ENCODE peak calls at places on chromosomes 4 and X, in five cellular contexts. G is lower leg skin, A is hepatocyte, H is OCI-LY7, Y is AG09319. E is an unnamed sample.

GRCh38 chr4:185421366-185422124 is 4.2 kb downstream of the UFSP2 start:
- DNase-seq in G (no peak), H (no peak), A (no peak), Y (peak; percentile 3), E (no peak)

GRCh38 chrX:15382809-15383208 is 1.4 kb downstream of the VEGFD start:
- DNase-seq in G (no peak), Y (no peak), A (no peak), H (no peak), E (no peak)

GRCh38 chr4:20151436-20151835 is 100.3 kb upstream of the SLIT2 start:
- DNase-seq in G (no peak), Y (no peak), A (no peak), H (no peak), E (no peak)

GRCh38 chrX:143601809-143602208 is 34.1 kb downstream of the SLITRK4 start:
- DNase-seq in H (no peak), Y (no peak), A (no peak), G (no peak), E (no peak)

GRCh38 chr4:118033148-118034060 is 882 bp upstream of the NDST3 start:
- DNase-seq in Y (no peak), G (no peak), A (peak; percentile 67), H (no peak), E (peak; percentile 22)

GRCh38 chrX:44428989-44429627 is 85.6 kb upstream of the EFHC2 start:
- DNase-seq in H (no peak), A (peak; percentile 47), Y (no peak), G (no peak), E (no peak)

GRCh38 chrX:129665916-129666644 is 11.3 kb upstream of the APLN start:
- DNase-seq in G (no peak), H (no peak), Y (no peak), A (no peak), E (no peak)

GRCh38 chrX:132118361-132118760 is 9.5 kb downstream of the FRMD7 start:
- DNase-seq in Y (no peak), G (no peak), H (no peak), A (no peak), E (no peak)

GRCh38 chr4:169885893-169886292 is 128.1 kb upstream of the HPF1 start:
- DNase-seq in G (no peak), A (no peak), Y (no peak), H (no peak), E (no peak)
- TF ChIP-seq CTCF in G (no peak), A (no peak), Y (no peak), H (no peak), E (no peak)

DNA sequence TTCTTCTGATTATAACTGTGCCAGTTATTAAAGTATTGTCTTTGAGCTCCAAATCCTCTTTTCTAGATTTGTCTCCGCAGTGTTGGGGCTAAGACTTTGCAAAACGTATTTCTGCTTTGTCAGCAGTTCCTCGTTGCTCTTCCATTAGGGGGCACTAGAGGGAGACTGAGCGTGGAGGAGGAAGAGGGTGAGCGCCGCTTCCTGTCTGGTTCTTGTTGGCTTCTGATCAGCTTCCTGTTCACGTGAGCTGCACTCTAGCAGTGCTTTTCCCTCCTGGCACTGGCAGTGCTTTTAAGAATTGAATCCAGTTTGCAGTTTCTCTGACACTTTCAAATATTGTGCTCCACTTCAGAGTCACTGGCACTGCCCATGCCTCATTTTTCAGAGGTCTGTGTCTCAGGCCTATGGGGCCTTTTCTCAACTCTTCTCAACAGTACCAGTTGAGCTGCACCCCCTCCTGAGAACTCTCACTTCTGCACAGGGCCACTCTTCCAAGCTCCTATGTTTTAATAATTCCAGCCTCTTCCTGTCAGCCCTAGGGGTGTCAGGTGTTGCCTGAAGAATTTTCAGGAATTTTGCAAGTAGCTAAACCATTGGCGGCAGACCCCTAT is 54.4 kb upstream of the LCORL start:
- DNase-seq in G (no peak), A (peak; percentile 7), H (peak; percentile 78), Y (no peak), E (no peak)
- TF ChIP-seq CTCF in G (no peak), A (peak; percentile 8), H (peak; percentile 84), Y (peak; percentile 0), E (peak; percentile 35)

DNA sequence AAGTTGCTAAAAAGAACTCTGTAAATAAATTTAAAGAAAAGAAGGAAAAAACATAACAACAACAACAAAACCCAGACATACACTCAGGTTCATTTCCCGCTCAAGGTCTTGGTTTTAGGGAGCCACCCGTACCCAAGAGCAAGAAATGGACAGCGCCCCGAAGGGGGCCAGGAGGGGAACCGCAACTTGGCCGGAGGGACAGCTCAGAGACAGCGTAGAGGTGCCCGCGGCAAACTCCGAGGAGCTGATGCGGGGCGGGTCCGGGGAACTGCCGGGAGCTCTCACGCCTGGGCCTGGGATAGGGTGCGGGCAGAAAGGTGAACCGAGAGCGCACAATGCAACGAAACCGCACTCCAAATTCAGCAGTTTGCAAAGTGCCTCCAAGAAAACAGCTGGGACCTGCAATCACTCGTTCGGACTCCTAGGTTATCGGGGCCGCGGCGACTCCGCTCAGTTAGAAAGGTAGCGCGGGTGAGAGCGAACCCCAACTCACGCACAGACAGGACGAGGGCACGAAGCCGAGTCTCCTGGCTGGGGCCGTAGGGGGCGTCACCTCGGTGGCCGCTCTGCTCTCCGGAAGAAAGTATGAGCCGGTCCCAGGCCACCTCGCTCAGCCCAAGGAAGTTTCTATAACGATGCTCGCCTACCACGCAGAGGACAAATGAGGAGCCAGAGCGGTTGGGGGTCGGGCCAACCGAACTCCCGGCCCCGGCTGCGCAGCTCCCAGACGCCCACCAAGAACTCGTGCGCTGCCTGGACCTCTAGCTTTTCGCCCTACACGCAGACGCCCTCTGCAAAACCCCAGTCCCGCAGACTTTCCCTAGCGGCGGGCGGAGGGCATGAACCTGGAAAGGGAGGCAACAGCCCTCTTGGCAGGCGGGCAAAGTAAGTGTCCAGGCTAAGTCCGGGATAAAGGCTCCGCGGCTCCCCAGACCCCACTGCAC is 1.4 kb downstream of the NDNF start:
- DNase-seq in H (no peak), G (no peak), A (peak; percentile 66), Y (no peak), E (no peak)
- TF ChIP-seq CTCF in H (no peak), G (no peak), A (peak; percentile 37), Y (peak; percentile 31), E (no peak)

GRCh38 chrX:13808293-13808692 is 8.6 kb downstream of the GPM6B start:
- DNase-seq in A (no peak), H (no peak), Y (no peak), G (no peak), E (no peak)

GRCh38 chrX:13808865-13809264 is 8.0 kb downstream of the GPM6B start:
- DNase-seq in A (no peak), Y (no peak), H (no peak), G (no peak), E (no peak)

GRCh38 chrX:13803116-13803515 is 13.8 kb downstream of the GPM6B start:
- DNase-seq in H (no peak), Y (no peak), A (no peak), G (no peak), E (no peak)

GRCh38 chrX:13805241-13805640 is 11.7 kb downstream of the GPM6B start:
- DNase-seq in Y (no peak), A (no peak), G (no peak), H (peak; percentile 13), E (peak; percentile 14)
- TF ChIP-seq CTCF in Y (no peak), A (no peak), G (no peak), H (peak; percentile 35), E (no peak)

GRCh38 chr4:77023920-77024319 is 51.9 kb downstream of the CCNI start:
- DNase-seq in H (no peak), A (peak; percentile 32), G (no peak), Y (no peak), E (no peak)
- TF ChIP-seq CTCF in H (no peak), A (no peak), G (no peak), Y (no peak), E (no peak)

GRCh38 chr4:28686618-28687017 is 1826.0 kb downstream of the STIM2 start:
- DNase-seq in A (peak; percentile 60), H (peak; percentile 24), Y (no peak), G (no peak), E (peak; percentile 11)
- TF ChIP-seq CTCF in A (peak; percentile 43), H (peak; percentile 68), Y (peak; percentile 15), G (no peak), E (peak; percentile 66)

DNA sequence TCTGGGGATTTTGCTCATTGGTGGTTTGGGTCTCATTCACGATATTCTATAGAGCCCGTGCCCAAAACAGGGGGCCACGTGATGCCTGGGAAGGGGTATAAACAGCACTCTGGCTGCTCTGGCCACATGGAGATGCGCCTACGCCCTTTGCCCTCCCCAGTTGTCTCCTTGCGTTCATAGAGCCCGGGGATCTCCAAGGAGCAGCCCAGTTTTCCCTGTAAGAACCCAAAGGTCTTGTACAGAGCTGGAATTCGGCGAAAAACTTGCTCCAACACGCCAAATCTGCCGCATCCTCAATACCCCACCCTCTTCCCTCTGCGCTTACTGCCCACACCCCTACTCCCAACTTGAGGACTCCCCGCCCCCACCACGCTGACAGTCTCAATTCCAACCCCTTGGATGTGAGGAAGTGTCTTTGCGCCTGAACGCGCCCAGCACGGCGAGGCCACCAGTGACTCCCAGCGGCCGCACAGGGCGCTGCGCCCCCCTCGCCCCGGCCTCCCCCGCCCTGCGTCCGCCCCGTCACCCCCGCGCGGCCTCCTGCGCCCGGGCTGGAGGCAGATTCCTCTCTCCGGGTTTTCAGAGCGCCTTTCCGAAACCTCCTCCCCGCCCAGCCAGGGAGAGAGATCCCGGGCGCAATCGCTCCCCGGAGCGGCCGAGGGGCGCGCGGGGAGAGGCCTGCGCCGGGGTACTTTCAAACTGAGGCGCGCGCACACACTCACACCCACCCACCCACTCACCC is at the start of gene NHS:
- DNase-seq in A (peak; percentile 83), H (no peak), G (peak; percentile 40), Y (peak; percentile 35), E (peak; percentile 29)
- TF ChIP-seq CTCF in A (peak; percentile 46), H (no peak), G (no peak), Y (peak; percentile 41), E (no peak)

DNA sequence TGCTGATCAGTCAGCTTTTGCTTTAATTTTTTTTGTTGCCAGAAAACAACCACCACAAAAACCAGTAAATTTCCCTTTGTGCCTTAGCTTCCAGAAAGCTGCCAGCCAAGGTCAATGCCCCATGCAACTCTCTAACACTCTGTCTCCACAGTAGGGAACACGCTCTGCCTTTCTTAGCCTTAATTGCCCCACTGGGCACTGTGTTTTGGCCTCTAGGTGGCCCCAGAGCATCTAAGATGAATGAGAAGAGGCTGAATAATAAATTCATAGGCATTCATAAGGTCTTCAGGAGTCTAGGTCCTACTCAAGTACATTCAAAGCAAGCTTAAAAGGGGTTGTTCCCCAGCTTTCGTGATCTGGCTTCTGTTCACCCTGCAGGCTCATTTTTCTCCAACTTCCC is 57.7 kb upstream of the PASD1 start:
- DNase-seq in H (peak; percentile 9), Y (no peak), G (no peak), A (peak; percentile 34), E (peak; percentile 15)
- TF ChIP-seq CTCF in H (peak; percentile 63), Y (peak; percentile 40), G (no peak), A (peak; percentile 41), E (peak; percentile 52)

GRCh38 chr4:81564025-81564424 is 92.3 kb upstream of the RASGEF1B start:
- DNase-seq in G (no peak), Y (no peak), A (no peak), H (no peak), E (no peak)
- TF ChIP-seq CTCF in G (no peak), Y (no peak), A (no peak), H (no peak), E (no peak)